ENCODE peak calls at places on chromosome 11, in nine cellular contexts. L, N, Z, S, C, B, K, U and P are unnamed samples.
A peak's percentile ranks its signal among the peaks of the same experiment; 100 is the strongest.

GRCh38 chr11:122642971-122643370 is 12.6 kb upstream of the UBASH3B start:
- DNase-seq in L (no peak), N (no peak), Z (no peak), S (no peak), C (no peak), B (no peak), K (no peak), U (no peak), P (no peak)

GRCh38 chr11:3022300-3022967 is 30.3 kb upstream of the NAP1L4 start:
- DNase-seq in L (no peak), N (peak; percentile 74), Z (no peak), S (peak; percentile 55), C (peak; percentile 98), B (no peak), K (no peak), U (no peak), P (no peak)

GRCh38 chr11:134271978-134272377 is 4.2 kb upstream of the GLB1L3 start:
- DNase-seq in L (no peak), N (no peak), Z (no peak), S (no peak), C (no peak), B (no peak), K (no peak), U (no peak), P (no peak)

GRCh38 chr11:27720277-27720830 is 20.1 kb upstream of the BDNF start:
- DNase-seq in L (no peak), N (peak; percentile 81), Z (peak; percentile 12), S (peak; percentile 64), C (no peak), B (no peak), K (peak; percentile 48), U (peak; percentile 74), P (no peak)

GRCh38 chr11:95363710-95364109 is 132.7 kb upstream of the SESN3 start:
- DNase-seq in L (no peak), N (no peak), Z (peak; percentile 12), S (no peak), C (no peak), B (no peak), K (no peak), U (no peak), P (no peak)

GRCh38 chr11:69215216-69215615 is 59.5 kb downstream of the SMIM38 start:
- DNase-seq in L (no peak), N (no peak), Z (no peak), S (no peak), C (no peak), B (no peak), K (no peak), U (no peak), P (no peak)

GRCh38 chr11:100557830-100558611 is 129.1 kb upstream of the ARHGAP42 start:
- DNase-seq in L (no peak), N (peak; percentile 15), Z (no peak), S (peak; percentile 41), C (no peak), B (no peak), K (no peak), U (no peak), P (no peak)

GRCh38 chr11:73379189-73379880 is 3.1 kb downstream of the RELT start:
- DNase-seq in L (no peak), N (no peak), Z (no peak), S (no peak), C (no peak), B (no peak), K (peak; percentile 19), U (no peak), P (no peak)

GRCh38 chr11:118015385-118015841 is 29.2 kb downstream of the IL10RA start:
- DNase-seq in L (peak; percentile 50), N (no peak), Z (no peak), S (no peak), C (no peak), B (no peak), K (no peak), U (no peak), P (no peak)

GRCh38 chr11:118175031-118175531 is 1.4 kb downstream of the SCN2B start:
- DNase-seq in L (no peak), N (peak; percentile 36), Z (no peak), S (no peak), C (no peak), B (no peak), K (no peak), U (no peak), P (peak; percentile 29)

GRCh38 chr11:74024630-74025029 is 15.7 kb upstream of the UCP3 start:
- DNase-seq in L (no peak), N (peak; percentile 72), Z (no peak), S (peak; percentile 77), C (peak; percentile 53), B (peak; percentile 26), K (peak; percentile 45), U (no peak), P (no peak)

GRCh38 chr11:109306322-109306721 is 115.7 kb upstream of the C11orf87 start:
- DNase-seq in L (no peak), N (no peak), Z (no peak), S (peak; percentile 67), C (no peak), B (no peak), K (no peak), U (no peak), P (no peak)

GRCh38 chr11:59756845-59757244 is 1.7 kb downstream of the STX3 start:
- DNase-seq in L (no peak), N (peak; percentile 11), Z (no peak), S (peak; percentile 28), C (no peak), B (no peak), K (peak; percentile 62), U (no peak), P (no peak)

GRCh38 chr11:96052921-96053631 is 129.2 kb upstream of the MTMR2 start:
- DNase-seq in L (no peak), N (peak; percentile 76), Z (no peak), S (peak; percentile 20), C (no peak), B (no peak), K (no peak), U (no peak), P (no peak)

GRCh38 chr11:12864316-12865156 is 144.6 kb upstream of the RASSF10 start:
- DNase-seq in L (no peak), N (peak; percentile 71), Z (peak; percentile 49), S (no peak), C (peak; percentile 39), B (no peak), K (no peak), U (no peak), P (no peak)

GRCh38 chr11:62708423-62709261 is 1.2 kb downstream of the GNG3 start:
- DNase-seq in L (no peak), N (no peak), Z (peak; percentile 71), S (no peak), C (no peak), B (no peak), K (no peak), U (no peak), P (no peak)

GRCh38 chr11:91997178-91997577 is 227.4 kb upstream of the FAT3 start:
- DNase-seq in L (no peak), N (no peak), Z (no peak), S (no peak), C (no peak), B (no peak), K (no peak), U (no peak), P (no peak)

GRCh38 chr11:134562941-134563471 is 151.0 kb upstream of the B3GAT1 start:
- DNase-seq in L (peak; percentile 63), N (no peak), Z (no peak), S (no peak), C (no peak), B (no peak), K (no peak), U (no peak), P (no peak)

GRCh38 chr11:12775955-12776354 is 101.7 kb downstream of the TEAD1 start:
- DNase-seq in L (no peak), N (no peak), Z (no peak), S (no peak), C (no peak), B (no peak), K (no peak), U (no peak), P (no peak)

GRCh38 chr11:83573097-83573496 is 286.9 kb upstream of the CCDC90B start:
- DNase-seq in L (no peak), N (peak; percentile 2), Z (peak; percentile 31), S (peak; percentile 16), C (no peak), B (no peak), K (no peak), U (no peak), P (no peak)

GRCh38 chr11:125950696-125951645 is 5.1 kb downstream of the VSIG10L2 start:
- DNase-seq in L (no peak), N (peak; percentile 17), Z (no peak), S (peak; percentile 45), C (no peak), B (no peak), K (no peak), U (no peak), P (no peak)

GRCh38 chr11:110317516-110317932 is 21.1 kb upstream of the RDX start:
- DNase-seq in L (no peak), N (no peak), Z (peak; percentile 91), S (no peak), C (no peak), B (no peak), K (peak; percentile 44), U (no peak), P (peak; percentile 88)

GRCh38 chr11:15819679-15820286 is 536.6 kb downstream of the SOX6 start:
- DNase-seq in L (no peak), N (peak; percentile 66), Z (no peak), S (peak; percentile 68), C (no peak), B (no peak), K (peak; percentile 63), U (peak; percentile 37), P (peak; percentile 28)

GRCh38 chr11:61645179-61645868 is 34.9 kb upstream of the DAGLA start:
- DNase-seq in L (no peak), N (peak; percentile 11), Z (no peak), S (no peak), C (no peak), B (no peak), K (no peak), U (no peak), P (no peak)

GRCh38 chr11:74925281-74925680 is 23.6 kb downstream of the XRRA1 start:
- DNase-seq in L (no peak), N (peak; percentile 20), Z (no peak), S (peak; percentile 44), C (no peak), B (no peak), K (no peak), U (no peak), P (no peak)